ENCODE peak calls at places on chromosome 1, in ten cellular contexts. H is left ventricle myocardium inferior; Y is lower leg skin; N is CD8-positive, alpha-beta T cell; O is B cell; F is progenitor cell of endocrine pancreas; B is tibial nerve; Q is transverse colon; R is fibroblast of pulmonary artery; T is heart left ventricle. Z is an unnamed sample.

GRCh38 chr1:61183471-61184034 is 101.2 kb downstream of the NFIA start:
- DNase-seq in H (peak; percentile 26), Y (no peak), N (no peak), O (no peak), F (no peak), B (peak; percentile 38), Q (peak; percentile 49), R (peak; percentile 65), T (no peak), Z (no peak)

GRCh38 chr1:185016880-185017279 is 28.5 kb upstream of the RNF2 start:
- DNase-seq in H (no peak), Y (no peak), N (no peak), O (no peak), F (no peak), B (no peak), Q (no peak), R (peak; percentile 18), T (no peak), Z (no peak)

GRCh38 chr1:168141986-168142385 is 5.3 kb upstream of the GPR161 start:
- DNase-seq in H (no peak), Y (no peak), N (no peak), O (no peak), F (no peak), B (no peak), Q (no peak), R (no peak), T (no peak), Z (no peak)

GRCh38 chr1:2046225-2046917 is 3.8 kb upstream of the PRKCZ start:
- DNase-seq in H (peak; percentile 59), Y (no peak), N (peak; percentile 37), O (peak; percentile 64), F (peak; percentile 77), B (peak; percentile 32), Q (peak; percentile 88), R (peak; percentile 29), T (peak; percentile 82), Z (no peak)

GRCh38 chr1:23699280-23700179 is 7.9 kb downstream of the RPL11 start:
- DNase-seq in H (no peak), Y (no peak), N (no peak), O (no peak), F (no peak), B (no peak), Q (no peak), R (no peak), T (no peak), Z (no peak)

GRCh38 chr1:206982216-206982615 is 12.0 kb upstream of the FCAMR start:
- DNase-seq in H (peak; percentile 35), Y (no peak), N (peak; percentile 63), O (peak; percentile 76), F (peak; percentile 48), B (peak; percentile 57), Q (peak; percentile 69), R (peak; percentile 59), T (no peak), Z (peak; percentile 52)

GRCh38 chr1:85612704-85613361 is 32.3 kb downstream of the CCN1 start:
- DNase-seq in H (no peak), Y (no peak), N (no peak), O (no peak), F (no peak), B (no peak), Q (no peak), R (peak; percentile 95), T (no peak), Z (no peak)

GRCh38 chr1:69055223-69055622 is 512.5 kb upstream of the LRRC7 start:
- DNase-seq in H (no peak), Y (no peak), N (no peak), O (no peak), F (no peak), B (no peak), Q (no peak), R (peak; percentile 3), T (no peak), Z (no peak)

GRCh38 chr1:48007044-48007443 is 9.9 kb upstream of the TRABD2B start:
- DNase-seq in H (no peak), Y (no peak), N (no peak), O (no peak), F (no peak), B (no peak), Q (no peak), R (peak; percentile 56), T (no peak), Z (no peak)

GRCh38 chr1:161781995-161782394 is 15.9 kb downstream of the ATF6 start:
- DNase-seq in H (no peak), Y (no peak), N (no peak), O (no peak), F (no peak), B (no peak), Q (no peak), R (peak; percentile 27), T (no peak), Z (no peak)

GRCh38 chr1:53627031-53627430 is 111.9 kb downstream of the GLIS1 start:
- DNase-seq in H (no peak), Y (no peak), N (no peak), O (no peak), F (no peak), B (no peak), Q (no peak), R (no peak), T (no peak), Z (no peak)

DNA sequence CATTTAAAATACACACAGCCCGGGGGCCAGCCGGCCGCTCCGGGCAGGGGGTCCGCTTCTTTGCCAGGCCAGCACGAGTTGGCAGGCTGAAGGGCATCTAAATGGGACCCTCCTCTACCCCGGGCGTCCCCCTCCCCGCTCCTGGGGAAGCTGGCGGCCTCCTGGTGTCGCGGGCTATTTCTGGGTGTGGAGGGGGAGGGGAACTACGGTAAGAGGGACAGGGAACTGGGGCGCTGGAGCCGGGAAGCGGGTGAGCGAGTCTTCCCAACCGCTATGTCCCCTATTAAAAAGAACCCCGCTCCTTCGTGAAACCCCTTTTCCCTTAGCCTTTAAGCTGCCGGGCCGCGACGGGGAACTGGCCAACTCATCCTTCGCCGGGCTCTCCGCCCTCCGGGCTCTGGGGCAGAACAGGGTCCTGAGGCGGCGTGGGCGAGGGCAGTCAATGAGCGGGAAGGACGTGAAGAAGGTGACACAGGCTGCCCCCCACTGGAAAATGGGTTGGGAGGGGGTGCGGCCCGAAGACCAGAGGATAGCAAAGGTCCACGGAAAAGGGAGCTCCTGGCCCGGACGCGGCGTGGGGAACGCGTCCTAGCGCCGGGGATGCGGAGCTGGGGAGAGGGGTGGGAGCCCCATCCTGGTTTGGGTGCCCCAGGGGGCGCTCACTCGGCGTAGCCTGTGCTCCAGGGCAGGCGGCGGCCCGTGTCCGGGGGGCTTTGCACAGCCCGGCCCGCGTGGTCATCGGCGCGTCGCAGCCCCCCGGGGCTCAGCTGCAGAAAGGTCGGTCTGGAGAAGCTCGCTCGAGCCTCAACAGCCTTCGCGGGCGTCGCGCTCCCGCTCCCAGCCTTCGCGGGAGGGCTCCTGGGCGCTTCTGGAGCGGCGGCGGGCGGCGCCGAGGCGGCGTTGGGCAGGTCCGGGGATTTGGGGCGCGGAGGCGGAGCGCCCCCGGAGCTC is 544 bp downstream of the PPM1J start:
- DNase-seq in H (no peak), Y (no peak), N (peak; percentile 26), O (no peak), F (no peak), B (no peak), Q (no peak), R (no peak), T (peak; percentile 79), Z (no peak)
- TF ChIP-seq CTCF in H (no peak), Y (no peak), N (no peak), O (no peak), F (peak; percentile 22), B (peak; percentile 17), Q (no peak), R (no peak), T (no peak), Z (peak; percentile 18)

DNA sequence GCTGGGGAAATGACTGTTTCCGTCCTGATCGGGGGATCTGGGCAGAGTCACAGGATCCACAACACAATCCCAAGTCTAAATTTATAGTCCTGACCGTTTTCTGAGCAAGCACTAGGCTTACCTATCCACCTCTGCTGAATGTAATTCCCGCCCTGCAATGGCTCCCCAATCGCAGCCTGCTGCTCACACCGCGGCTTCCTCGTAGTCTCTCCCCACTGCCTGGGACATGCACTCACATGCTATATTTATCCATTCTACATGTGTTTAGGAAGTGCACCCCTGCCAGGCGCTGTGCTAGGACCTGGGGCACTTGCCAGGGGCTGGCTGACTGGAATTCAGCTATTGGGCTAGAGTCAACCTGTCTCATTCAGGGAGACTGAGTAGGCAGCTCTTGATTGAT is 246.6 kb upstream of the CSF3R start:
- DNase-seq in H (no peak), Y (no peak), N (no peak), O (no peak), F (no peak), B (no peak), Q (no peak), R (no peak), T (no peak), Z (no peak)
- TF ChIP-seq CTCF in H (no peak), Y (no peak), N (no peak), O (no peak), F (no peak), B (no peak), Q (no peak), R (no peak), T (no peak), Z (no peak)

GRCh38 chr1:54715493-54716298 is at the start of gene TTC4:
- DNase-seq in H (peak; percentile 86), Y (peak; percentile 77), N (peak; percentile 83), O (peak; percentile 92), F (peak; percentile 66), B (peak; percentile 70), Q (peak; percentile 87), R (peak; percentile 79), T (peak; percentile 93), Z (peak; percentile 84)
- TF ChIP-seq CTCF in H (no peak), Y (no peak), N (no peak), O (no peak), F (no peak), B (peak; percentile 41), Q (peak; percentile 6), R (no peak), T (no peak), Z (no peak)

GRCh38 chr1:183670169-183670568 is 17.1 kb upstream of the APOBEC4 start:
- DNase-seq in H (no peak), Y (no peak), N (no peak), O (no peak), F (no peak), B (no peak), Q (no peak), R (no peak), T (no peak), Z (no peak)
- TF ChIP-seq CTCF in H (no peak), Y (no peak), N (no peak), O (no peak), F (no peak), B (no peak), Q (no peak), R (peak; percentile 24), T (no peak), Z (no peak)

Z was measured in natural killer cell.